ENCODE peak calls at places on chromosomes 4 and X, in seven cellular contexts. G is H9, Z is neuronal stem cell, J is mesendoderm, R is H1, V is IMR-90, M is mesenchymal stem cell. O is an unnamed sample.

GRCh38 chr4:37873383-37873782 is 17.5 kb upstream of the TBC1D1 start:
- DNase-seq in V (peak; percentile 75), G (no peak), R (no peak), Z (no peak), J (no peak), M (peak; percentile 51), O (no peak)

GRCh38 chr4:140252144-140252741 is 98.3 kb upstream of the MAML3 start:
- DNase-seq in J (peak; percentile 79), Z (no peak), V (no peak), G (peak; percentile 64), R (no peak), M (no peak), O (no peak)

GRCh38 chrX:12564221-12564620 is 227.0 kb upstream of the PRPS2 start:
- DNase-seq in G (no peak), J (no peak), R (no peak), V (no peak), M (no peak), Z (no peak), O (no peak)

GRCh38 chr4:75232546-75232945 is 281.7 kb downstream of the RCHY1 start:
- DNase-seq in V (no peak), G (no peak), R (no peak), M (peak; percentile 33), Z (no peak), J (no peak), O (no peak)

GRCh38 chrX:24025741-24026402 is 1.1 kb downstream of the KLHL15 start:
- DNase-seq in M (peak; percentile 76), R (no peak), V (peak; percentile 81), Z (no peak), G (peak; percentile 70), J (peak; percentile 70), O (no peak)

GRCh38 chr4:2267320-2267811 is 5.5 kb upstream of the MXD4 start:
- DNase-seq in Z (no peak), J (no peak), V (no peak), G (no peak), M (no peak), R (no peak), O (no peak)

GRCh38 chr4:76688737-76689078 is 209.2 kb downstream of the SOWAHB start:
- DNase-seq in J (no peak), G (no peak), V (peak; percentile 38), Z (no peak), M (no peak), R (no peak), O (no peak)

GRCh38 chr4:24210332-24210902 is 320.6 kb upstream of the PPARGC1A start:
- DNase-seq in G (no peak), Z (no peak), J (no peak), R (no peak), V (peak; percentile 96), M (peak; percentile 86), O (peak; percentile 13)

GRCh38 chrX:150517303-150517896 is 51.0 kb upstream of the MTM1 start:
- DNase-seq in V (peak; percentile 79), M (peak; percentile 3), R (no peak), G (no peak), Z (no peak), J (no peak), O (no peak)

GRCh38 chr4:85495621-85496020 is 20.7 kb downstream of the ARHGAP24 start:
- DNase-seq in Z (no peak), M (no peak), V (no peak), G (no peak), J (no peak), R (no peak), O (no peak)

GRCh38 chr4:183348706-183349659 is 26.8 kb upstream of the CLDN24 start:
- DNase-seq in M (peak; percentile 92), V (peak; percentile 95), R (no peak), Z (no peak), J (peak; percentile 77), G (no peak), O (peak; percentile 28)

GRCh38 chrX:40062525-40063193 is 35.1 kb downstream of the BCOR start:
- DNase-seq in G (no peak), Z (no peak), J (no peak), V (no peak), R (no peak), M (no peak), O (no peak)

GRCh38 chr4:120071192-120071795 is 4.6 kb upstream of the MAD2L1 start:
- DNase-seq in V (peak; percentile 80), M (peak; percentile 71), J (peak; percentile 50), Z (peak; percentile 31), G (no peak), R (no peak), O (peak; percentile 46)

GRCh38 chr4:54992266-54992665 is 133.1 kb downstream of the KDR start:
- DNase-seq in R (no peak), M (peak; percentile 5), G (no peak), V (no peak), Z (no peak), J (no peak), O (no peak)

GRCh38 chr4:52704676-52705075 is 45.6 kb upstream of the USP46 start:
- DNase-seq in Z (no peak), R (no peak), G (no peak), J (no peak), M (no peak), V (no peak), O (no peak)

GRCh38 chr4:100428051-100428450 is 89.8 kb downstream of the EMCN start:
- DNase-seq in Z (no peak), J (peak; percentile 35), M (peak; percentile 74), V (peak; percentile 45), R (no peak), G (no peak), O (no peak)

GRCh38 chrX:7435822-7436221 is 287.9 kb upstream of the PUDP start:
- DNase-seq in G (no peak), M (no peak), R (no peak), Z (no peak), V (no peak), J (no peak), O (peak; percentile 7)

GRCh38 chr4:20456416-20456815 is 204.7 kb downstream of the SLIT2 start:
- DNase-seq in R (no peak), M (no peak), G (no peak), J (peak; percentile 18), V (peak; percentile 20), Z (no peak), O (no peak)

GRCh38 chr4:168604496-168605373 is 107.9 kb downstream of the PALLD start:
- DNase-seq in J (peak; percentile 90), G (no peak), R (no peak), V (peak; percentile 87), M (peak; percentile 84), Z (peak; percentile 84), O (peak; percentile 85)

GRCh38 chr4:138910914-138911336 is 104.7 kb upstream of the NOCT start:
- DNase-seq in G (peak; percentile 69), M (peak; percentile 99), R (peak; percentile 5), Z (peak; percentile 67), J (peak; percentile 98), V (peak; percentile 86), O (peak; percentile 97)

GRCh38 chrX:39705299-39705698 is 392.5 kb downstream of the BCOR start:
- DNase-seq in G (no peak), R (no peak), V (peak; percentile 88), J (peak; percentile 52), Z (no peak), M (peak; percentile 71), O (no peak)

GRCh38 chr4:16626945-16627344 is 271.5 kb downstream of the LDB2 start:
- DNase-seq in R (no peak), J (peak; percentile 25), M (peak; percentile 95), G (no peak), V (peak; percentile 98), Z (no peak), O (peak; percentile 4)

GRCh38 chrX:53950130-53950733 is 94.0 kb downstream of the PHF8 start:
- DNase-seq in Z (no peak), G (no peak), J (no peak), R (no peak), V (no peak), M (no peak), O (no peak)

GRCh38 chrX:40153335-40154221 is 55.8 kb upstream of the BCOR start:
- DNase-seq in G (peak; percentile 61), J (peak; percentile 44), M (peak; percentile 53), Z (no peak), V (no peak), R (no peak), O (no peak)

GRCh38 chr4:186814535-186814934 is 90.9 kb upstream of the FAT1 start:
- DNase-seq in M (no peak), G (no peak), J (no peak), Z (no peak), R (no peak), V (no peak), O (no peak)
- H4K8ac ChIP-seq in M (no peak overlapping the region), G (no peak overlapping the region), J (no peak overlapping the region), Z (no peak overlapping the region), R (no peak overlapping the region), V (no peak overlapping the region), O (no peak overlapping the region)

GRCh38 chrX:110563276-110563675 is 204.6 kb downstream of the RTL9 start:
- DNase-seq in R (no peak), V (no peak), G (no peak), M (no peak), J (no peak), Z (no peak), O (no peak)

GRCh38 chrX:110557864-110558263 is 199.2 kb downstream of the RTL9 start:
- DNase-seq in V (no peak), M (no peak), G (no peak), J (peak; percentile 16), R (no peak), Z (no peak), O (no peak)

GRCh38 chrX:110558406-110558805 is 199.8 kb downstream of the RTL9 start:
- DNase-seq in R (no peak), M (no peak), J (no peak), G (no peak), V (no peak), Z (no peak), O (no peak)

GRCh38 chrX:110561036-110561435 is 202.4 kb downstream of the RTL9 start:
- DNase-seq in R (no peak), V (no peak), M (no peak), G (no peak), J (no peak), Z (no peak), O (no peak)
- H4K8ac ChIP-seq in R (no peak overlapping the region), V (no peak overlapping the region), M (no peak overlapping the region), G (no peak overlapping the region), J (no peak overlapping the region), Z (no peak overlapping the region), O (no peak overlapping the region)

DNA sequence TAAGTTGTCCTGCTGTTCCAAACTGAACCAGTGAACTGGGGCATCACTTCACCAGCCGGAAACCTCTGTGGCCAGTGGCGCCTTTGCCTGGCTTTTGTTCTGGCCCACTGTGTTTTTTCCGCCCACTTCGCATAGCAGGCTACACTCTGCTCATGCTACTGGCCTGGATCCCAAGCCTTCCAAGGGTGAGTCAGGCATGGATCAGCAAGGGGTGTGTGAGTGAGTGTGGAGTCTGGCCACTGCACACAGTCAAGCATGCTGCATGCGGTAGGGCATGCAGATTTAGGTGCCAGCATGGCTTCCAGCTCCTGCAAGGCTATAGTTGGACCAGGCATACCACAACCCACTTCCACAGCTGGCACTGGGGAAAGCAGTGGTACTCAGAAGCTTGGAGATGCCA is 1967.9 kb downstream of the C4orf33 start:
- DNase-seq in Z (no peak), G (no peak), R (no peak), M (no peak), V (no peak), J (no peak), O (no peak)
- H4K8ac ChIP-seq in Z (no peak overlapping the region), G (no peak overlapping the region), R (no peak overlapping the region), M (no peak overlapping the region), V (no peak overlapping the region), J (no peak overlapping the region), O (no peak overlapping the region)

DNA sequence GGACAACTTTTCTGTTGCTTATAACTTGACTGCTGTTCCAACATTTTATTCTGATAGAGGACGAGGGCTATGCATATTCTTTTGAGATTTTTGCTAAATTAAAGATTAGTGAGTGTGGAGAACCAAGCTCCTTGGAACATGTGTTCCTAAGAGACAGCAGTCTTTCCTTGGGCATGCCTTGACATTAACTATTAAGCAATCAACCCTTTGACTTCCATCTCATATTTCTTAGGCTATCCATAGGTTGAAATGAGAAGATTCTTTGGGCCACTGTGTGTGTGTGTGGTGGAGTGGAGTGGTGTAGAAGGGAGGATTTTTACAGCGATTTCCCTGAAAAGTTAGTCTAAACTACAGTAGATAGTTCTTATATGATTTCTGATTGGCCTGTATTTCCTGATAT is 127.4 kb upstream of the POF1B start:
- DNase-seq in J (no peak), Z (no peak), M (no peak), V (no peak), G (no peak), R (no peak), O (no peak)
- H4K8ac ChIP-seq in J (no peak overlapping the region), Z (no peak overlapping the region), M (no peak overlapping the region), V (no peak overlapping the region), G (no peak overlapping the region), R (no peak overlapping the region), O (no peak overlapping the region)